ENCODE peak calls at places on chromosomes 12 and 14, in nine cellular contexts. One of them, this sample, is unnamed.

GRCh38 chr14:100862793-100863192 is 36.9 kb downstream of the MEG3 start:
- DNase-seq in CD4-positive, alpha-beta memory T cell: no peak
- DNase-seq in tibial artery: no peak
- DNase-seq in NCI-H1105: no peak
- DNase-seq in GM13977: no peak
- DNase-seq in SJCRH30: no peak
- DNase-seq in mucosa of gallbladder: no peak
- DNase-seq in iris pigment epithelial cell: no peak
- DNase-seq in amygdala: no peak
- DNase-seq in this sample: no peak

GRCh38 chr14:104286086-104286485 is 147.7 kb downstream of the KIF26A start:
- DNase-seq in tibial artery: no peak
- DNase-seq in SJCRH30: no peak
- DNase-seq in mucosa of gallbladder: no peak
- DNase-seq in CD4-positive, alpha-beta memory T cell: no peak
- DNase-seq in iris pigment epithelial cell: no peak
- DNase-seq in GM13977: no peak
- DNase-seq in amygdala: no peak
- DNase-seq in NCI-H1105: no peak
- DNase-seq in this sample: no peak

GRCh38 chr14:66495214-66496098 is 9.3 kb downstream of the CCDC196 start:
- DNase-seq in tibial artery: peak; percentile 32
- DNase-seq in iris pigment epithelial cell: peak; percentile 83
- DNase-seq in GM13977: peak; percentile 35
- DNase-seq in amygdala: no peak
- DNase-seq in mucosa of gallbladder: peak; percentile 52
- DNase-seq in SJCRH30: peak; percentile 50
- DNase-seq in NCI-H1105: peak; percentile 59
- DNase-seq in CD4-positive, alpha-beta memory T cell: peak; percentile 39
- DNase-seq in this sample: peak; percentile 44

GRCh38 chr12:109147954-109148353 is 31.6 kb downstream of the ACACB start:
- DNase-seq in mucosa of gallbladder: peak; percentile 35
- DNase-seq in amygdala: no peak
- DNase-seq in NCI-H1105: no peak
- DNase-seq in tibial artery: peak; percentile 77
- DNase-seq in iris pigment epithelial cell: peak; percentile 4
- DNase-seq in CD4-positive, alpha-beta memory T cell: no peak
- DNase-seq in GM13977: no peak
- DNase-seq in SJCRH30: no peak
- DNase-seq in this sample: no peak

GRCh38 chr12:27094726-27095125 is 12.3 kb upstream of the C12orf71 start:
- DNase-seq in SJCRH30: no peak
- DNase-seq in iris pigment epithelial cell: no peak
- DNase-seq in mucosa of gallbladder: no peak
- DNase-seq in tibial artery: no peak
- DNase-seq in GM13977: peak; percentile 24
- DNase-seq in NCI-H1105: no peak
- DNase-seq in CD4-positive, alpha-beta memory T cell: no peak
- DNase-seq in amygdala: no peak
- DNase-seq in this sample: no peak

GRCh38 chr12:4027412-4027811 is 154.2 kb upstream of the PARP11 start:
- DNase-seq in NCI-H1105: no peak
- DNase-seq in mucosa of gallbladder: no peak
- DNase-seq in iris pigment epithelial cell: no peak
- DNase-seq in CD4-positive, alpha-beta memory T cell: peak; percentile 66
- DNase-seq in GM13977: no peak
- DNase-seq in SJCRH30: no peak
- DNase-seq in amygdala: no peak
- DNase-seq in tibial artery: no peak
- DNase-seq in this sample: no peak

GRCh38 chr12:89450922-89451321 is 73.7 kb downstream of the GALNT4 start:
- DNase-seq in CD4-positive, alpha-beta memory T cell: no peak
- DNase-seq in GM13977: no peak
- DNase-seq in tibial artery: no peak
- DNase-seq in SJCRH30: no peak
- DNase-seq in amygdala: no peak
- DNase-seq in NCI-H1105: no peak
- DNase-seq in mucosa of gallbladder: no peak
- DNase-seq in iris pigment epithelial cell: peak; percentile 89
- DNase-seq in this sample: no peak

GRCh38 chr12:93122089-93122488 is 193.0 kb upstream of the EEA1 start:
- DNase-seq in GM13977: no peak
- DNase-seq in NCI-H1105: no peak
- DNase-seq in CD4-positive, alpha-beta memory T cell: no peak
- DNase-seq in iris pigment epithelial cell: peak; percentile 96
- DNase-seq in amygdala: no peak
- DNase-seq in tibial artery: no peak
- DNase-seq in mucosa of gallbladder: no peak
- DNase-seq in SJCRH30: no peak
- DNase-seq in this sample: no peak

GRCh38 chr14:72528059-72528950 is 365.6 kb downstream of the DPF3 start:
- DNase-seq in tibial artery: no peak
- DNase-seq in CD4-positive, alpha-beta memory T cell: no peak
- DNase-seq in GM13977: no peak
- DNase-seq in iris pigment epithelial cell: peak; percentile 27
- DNase-seq in SJCRH30: no peak
- DNase-seq in amygdala: no peak
- DNase-seq in mucosa of gallbladder: no peak
- DNase-seq in NCI-H1105: no peak
- DNase-seq in this sample: no peak

GRCh38 chr12:6775775-6776174 is 3.5 kb downstream of the LAG3 start:
- DNase-seq in NCI-H1105: no peak
- DNase-seq in GM13977: no peak
- DNase-seq in CD4-positive, alpha-beta memory T cell: no peak
- DNase-seq in mucosa of gallbladder: no peak
- DNase-seq in iris pigment epithelial cell: no peak
- DNase-seq in SJCRH30: no peak
- DNase-seq in tibial artery: no peak
- DNase-seq in amygdala: no peak
- DNase-seq in this sample: no peak

GRCh38 chr12:57044856-57045255 is 5.1 kb downstream of the MYO1A start:
- DNase-seq in NCI-H1105: no peak
- DNase-seq in SJCRH30: no peak
- DNase-seq in amygdala: no peak
- DNase-seq in tibial artery: no peak
- DNase-seq in iris pigment epithelial cell: no peak
- DNase-seq in mucosa of gallbladder: no peak
- DNase-seq in GM13977: no peak
- DNase-seq in CD4-positive, alpha-beta memory T cell: no peak
- DNase-seq in this sample: no peak

GRCh38 chr14:65948302-65948701 is 535.8 kb downstream of the FUT8 start:
- DNase-seq in tibial artery: no peak
- DNase-seq in GM13977: no peak
- DNase-seq in CD4-positive, alpha-beta memory T cell: no peak
- DNase-seq in mucosa of gallbladder: no peak
- DNase-seq in SJCRH30: no peak
- DNase-seq in NCI-H1105: no peak
- DNase-seq in amygdala: no peak
- DNase-seq in iris pigment epithelial cell: no peak
- DNase-seq in this sample: no peak

GRCh38 chr14:50533806-50534205 is 1.4 kb upstream of the MAP4K5 start:
- DNase-seq in CD4-positive, alpha-beta memory T cell: no peak
- DNase-seq in SJCRH30: no peak
- DNase-seq in NCI-H1105: no peak
- DNase-seq in tibial artery: no peak
- DNase-seq in amygdala: no peak
- DNase-seq in GM13977: no peak
- DNase-seq in iris pigment epithelial cell: no peak
- DNase-seq in mucosa of gallbladder: no peak
- DNase-seq in this sample: no peak

GRCh38 chr14:91636604-91637003 is 95.3 kb downstream of the CATSPERB start:
- DNase-seq in NCI-H1105: no peak
- DNase-seq in CD4-positive, alpha-beta memory T cell: no peak
- DNase-seq in amygdala: no peak
- DNase-seq in iris pigment epithelial cell: peak; percentile 8
- DNase-seq in tibial artery: no peak
- DNase-seq in SJCRH30: no peak
- DNase-seq in GM13977: no peak
- DNase-seq in mucosa of gallbladder: no peak
- DNase-seq in this sample: no peak

GRCh38 chr12:4806439-4807115 is 86.4 kb downstream of the GALNT8 start:
- DNase-seq in CD4-positive, alpha-beta memory T cell: no peak
- DNase-seq in tibial artery: no peak
- DNase-seq in NCI-H1105: no peak
- DNase-seq in amygdala: no peak
- DNase-seq in GM13977: no peak
- DNase-seq in SJCRH30: no peak
- DNase-seq in mucosa of gallbladder: no peak
- DNase-seq in iris pigment epithelial cell: no peak
- DNase-seq in this sample: no peak

GRCh38 chr12:124831590-124831989 is 32.1 kb downstream of the SCARB1 start:
- DNase-seq in tibial artery: no peak
- DNase-seq in mucosa of gallbladder: peak; percentile 41
- DNase-seq in amygdala: no peak
- DNase-seq in iris pigment epithelial cell: no peak
- DNase-seq in NCI-H1105: no peak
- DNase-seq in SJCRH30: no peak
- DNase-seq in GM13977: no peak
- DNase-seq in CD4-positive, alpha-beta memory T cell: no peak
- DNase-seq in this sample: no peak

GRCh38 chr12:104669851-104670337 is 213.1 kb downstream of the CHST11 start:
- DNase-seq in GM13977: peak; percentile 34
- DNase-seq in NCI-H1105: no peak
- DNase-seq in amygdala: no peak
- DNase-seq in iris pigment epithelial cell: no peak
- DNase-seq in mucosa of gallbladder: no peak
- DNase-seq in tibial artery: peak; percentile 40
- DNase-seq in CD4-positive, alpha-beta memory T cell: peak; percentile 24
- DNase-seq in SJCRH30: peak; percentile 86
- DNase-seq in this sample: no peak

GRCh38 chr14:64293976-64294671 is at the start of gene ESR2:
- DNase-seq in NCI-H1105: peak; percentile 48
- DNase-seq in tibial artery: no peak
- DNase-seq in CD4-positive, alpha-beta memory T cell: peak; percentile 20
- DNase-seq in mucosa of gallbladder: no peak
- DNase-seq in SJCRH30: peak; percentile 82
- DNase-seq in iris pigment epithelial cell: peak; percentile 56
- DNase-seq in amygdala: no peak
- DNase-seq in GM13977: peak; percentile 71
- DNase-seq in this sample: no peak

GRCh38 chr14:77965919-77966435 is 166.1 kb downstream of the ADCK1 start:
- DNase-seq in amygdala: no peak
- DNase-seq in GM13977: peak; percentile 59
- DNase-seq in iris pigment epithelial cell: peak; percentile 47
- DNase-seq in NCI-H1105: no peak
- DNase-seq in mucosa of gallbladder: no peak
- DNase-seq in CD4-positive, alpha-beta memory T cell: no peak
- DNase-seq in SJCRH30: no peak
- DNase-seq in tibial artery: no peak
- DNase-seq in this sample: no peak

GRCh38 chr12:86376052-86376451 is 119.9 kb upstream of the MGAT4C start:
- DNase-seq in amygdala: no peak
- DNase-seq in SJCRH30: no peak
- DNase-seq in GM13977: no peak
- DNase-seq in NCI-H1105: peak; percentile 15
- DNase-seq in tibial artery: no peak
- DNase-seq in CD4-positive, alpha-beta memory T cell: no peak
- DNase-seq in mucosa of gallbladder: no peak
- DNase-seq in iris pigment epithelial cell: no peak
- DNase-seq in this sample: no peak

GRCh38 chr14:50647753-50648152 is 20.4 kb downstream of the SAV1 start:
- DNase-seq in SJCRH30: no peak
- DNase-seq in tibial artery: no peak
- DNase-seq in mucosa of gallbladder: no peak
- DNase-seq in CD4-positive, alpha-beta memory T cell: no peak
- DNase-seq in GM13977: no peak
- DNase-seq in iris pigment epithelial cell: peak; percentile 18
- DNase-seq in amygdala: no peak
- DNase-seq in NCI-H1105: no peak
- DNase-seq in this sample: no peak

GRCh38 chr12:78746001-78746400 is 118.6 kb upstream of the SYT1 start:
- DNase-seq in GM13977: no peak
- DNase-seq in SJCRH30: no peak
- DNase-seq in tibial artery: no peak
- DNase-seq in iris pigment epithelial cell: no peak
- DNase-seq in amygdala: no peak
- DNase-seq in mucosa of gallbladder: no peak
- DNase-seq in NCI-H1105: peak; percentile 84
- DNase-seq in CD4-positive, alpha-beta memory T cell: no peak
- DNase-seq in this sample: no peak

GRCh38 chr12:54870617-54871016 is 16.3 kb downstream of the MUCL1 start:
- DNase-seq in amygdala: no peak
- DNase-seq in CD4-positive, alpha-beta memory T cell: no peak
- DNase-seq in GM13977: no peak
- DNase-seq in mucosa of gallbladder: no peak
- DNase-seq in SJCRH30: no peak
- DNase-seq in NCI-H1105: no peak
- DNase-seq in iris pigment epithelial cell: no peak
- DNase-seq in tibial artery: no peak
- DNase-seq in this sample: no peak

GRCh38 chr12:49417558-49417957 is 50.3 kb downstream of the SPATS2 start:
- DNase-seq in GM13977: no peak
- DNase-seq in tibial artery: no peak
- DNase-seq in NCI-H1105: no peak
- DNase-seq in amygdala: no peak
- DNase-seq in CD4-positive, alpha-beta memory T cell: no peak
- DNase-seq in mucosa of gallbladder: no peak
- DNase-seq in iris pigment epithelial cell: no peak
- DNase-seq in SJCRH30: no peak
- DNase-seq in this sample: no peak

GRCh38 chr12:89884365-89884915 is 175.8 kb upstream of the ATP2B1 start:
- DNase-seq in mucosa of gallbladder: no peak
- DNase-seq in iris pigment epithelial cell: no peak
- DNase-seq in amygdala: no peak
- DNase-seq in GM13977: no peak
- DNase-seq in SJCRH30: peak; percentile 11
- DNase-seq in tibial artery: no peak
- DNase-seq in NCI-H1105: peak; percentile 32
- DNase-seq in CD4-positive, alpha-beta memory T cell: no peak
- DNase-seq in this sample: no peak

GRCh38 chr12:4828176-4828575 is 81.5 kb upstream of the KCNA1 start:
- DNase-seq in iris pigment epithelial cell: no peak
- DNase-seq in amygdala: no peak
- DNase-seq in GM13977: no peak
- DNase-seq in tibial artery: no peak
- DNase-seq in mucosa of gallbladder: no peak
- DNase-seq in SJCRH30: no peak
- DNase-seq in CD4-positive, alpha-beta memory T cell: no peak
- DNase-seq in NCI-H1105: no peak
- DNase-seq in this sample: no peak

GRCh38 chr12:113287899-113288282 is 47.0 kb downstream of the SLC8B1 start:
- DNase-seq in NCI-H1105: no peak
- DNase-seq in GM13977: no peak
- DNase-seq in iris pigment epithelial cell: no peak
- DNase-seq in tibial artery: no peak
- DNase-seq in SJCRH30: no peak
- DNase-seq in CD4-positive, alpha-beta memory T cell: no peak
- DNase-seq in amygdala: no peak
- DNase-seq in mucosa of gallbladder: no peak
- DNase-seq in this sample: no peak

GRCh38 chr14:61965030-61965745 is 203.0 kb downstream of the SNAPC1 start:
- DNase-seq in GM13977: no peak
- DNase-seq in NCI-H1105: no peak
- DNase-seq in SJCRH30: no peak
- DNase-seq in tibial artery: no peak
- DNase-seq in amygdala: no peak
- DNase-seq in CD4-positive, alpha-beta memory T cell: no peak
- DNase-seq in mucosa of gallbladder: no peak
- DNase-seq in iris pigment epithelial cell: peak; percentile 97
- DNase-seq in this sample: no peak

GRCh38 chr12:42446761-42447160 is 120.8 kb downstream of the PPHLN1 start:
- DNase-seq in amygdala: no peak
- DNase-seq in mucosa of gallbladder: no peak
- DNase-seq in tibial artery: no peak
- DNase-seq in NCI-H1105: no peak
- DNase-seq in iris pigment epithelial cell: peak; percentile 50
- DNase-seq in GM13977: no peak
- DNase-seq in SJCRH30: no peak
- DNase-seq in CD4-positive, alpha-beta memory T cell: no peak
- DNase-seq in this sample: no peak

GRCh38 chr12:5022465-5023061 is 21.1 kb upstream of the KCNA5 start:
- DNase-seq in NCI-H1105: peak; percentile 44
- DNase-seq in tibial artery: no peak
- DNase-seq in iris pigment epithelial cell: peak; percentile 21
- DNase-seq in SJCRH30: no peak
- DNase-seq in CD4-positive, alpha-beta memory T cell: peak; percentile 14
- DNase-seq in mucosa of gallbladder: no peak
- DNase-seq in amygdala: no peak
- DNase-seq in GM13977: peak; percentile 85
- DNase-seq in this sample: peak; percentile 46

GRCh38 chr12:110934093-110934852 is 13.9 kb upstream of the MYL2 start:
- DNase-seq in iris pigment epithelial cell: peak; percentile 6
- DNase-seq in GM13977: no peak
- DNase-seq in mucosa of gallbladder: no peak
- DNase-seq in SJCRH30: no peak
- DNase-seq in amygdala: no peak
- DNase-seq in NCI-H1105: no peak
- DNase-seq in tibial artery: no peak
- DNase-seq in CD4-positive, alpha-beta memory T cell: no peak
- DNase-seq in this sample: no peak

This sample was measured in prostate gland.